ENCODE peak calls at places on chromosomes 12 and 14, in seven cellular contexts. G, P, Z, C, T, D and K are unnamed samples.

GRCh38 chr12:120132863-120133385 is 16.4 kb upstream of the RAB35 start:
- ATAC-seq in G (no peak), P (no peak), Z (no peak), C (no peak), T (no peak), D (no peak), K (no peak)

GRCh38 chr14:94768521-94769412 is 1.1 kb downstream of the GSC start:
- ATAC-seq in G (no peak), P (no peak), Z (peak), C (peak), T (peak), D (no peak), K (no peak)

GRCh38 chr12:20596036-20596435 is 99.1 kb upstream of the SLCO1C1 start:
- ATAC-seq in G (no peak), P (no peak), Z (no peak), C (no peak), T (no peak), D (no peak), K (no peak)

GRCh38 chr14:41824441-41824840 is 217.8 kb downstream of the LRFN5 start:
- ATAC-seq in G (no peak), P (no peak), Z (no peak), C (no peak), T (no peak), D (no peak), K (no peak)

GRCh38 chr12:69065804-69066203 is 132.8 kb upstream of the CPM start:
- ATAC-seq in G (no peak), P (peak), Z (no peak), C (no peak), T (no peak), D (no peak), K (no peak)

GRCh38 chr12:18907793-18908580 is 170.1 kb downstream of the CAPZA3 start:
- ATAC-seq in G (no peak), P (peak), Z (no peak), C (no peak), T (no peak), D (no peak), K (no peak)

GRCh38 chr12:2003676-2004112 is 563 bp downstream of the DCP1B start:
- ATAC-seq in G (no peak), P (peak), Z (peak), C (peak), T (peak), D (peak), K (peak)

GRCh38 chr12:7005288-7005687 is 13.0 kb downstream of the LPCAT3 start:
- ATAC-seq in G (no peak), P (peak), Z (no peak), C (no peak), T (no peak), D (no peak), K (no peak)

GRCh38 chr12:26434299-26434915 is 239.0 kb downstream of the SSPN start:
- ATAC-seq in G (no peak), P (peak), Z (peak), C (peak), T (no peak), D (peak), K (peak)

GRCh38 chr12:6643569-6644256 is 3.5 kb downstream of the ACRBP start:
- ATAC-seq in G (no peak), P (peak), Z (no peak), C (no peak), T (no peak), D (no peak), K (no peak)

GRCh38 chr14:94682061-94682516 is 69.9 kb downstream of the SERPINA3 start:
- ATAC-seq in G (no peak), P (no peak), Z (no peak), C (no peak), T (no peak), D (no peak), K (no peak)

GRCh38 chr14:19993438-19993837 is 8.5 kb upstream of the OR4Q2 start:
- ATAC-seq in G (no peak), P (no peak), Z (no peak), C (no peak), T (no peak), D (no peak), K (no peak)

GRCh38 chr12:12776261-12776660 is 9.2 kb upstream of the APOLD1 start:
- ATAC-seq in G (no peak), P (no peak), Z (no peak), C (peak), T (no peak), D (peak), K (no peak)

GRCh38 chr14:49420201-49420600 is 166.0 kb downstream of the RPS29 start:
- ATAC-seq in G (no peak), P (no peak), Z (no peak), C (no peak), T (peak), D (no peak), K (no peak)

GRCh38 chr14:91780452-91780851 is 48.6 kb upstream of the CATSPERB start:
- ATAC-seq in G (no peak), P (no peak), Z (no peak), C (peak), T (no peak), D (no peak), K (no peak)

GRCh38 chr14:38989917-38990546 is 113.0 kb downstream of the SEC23A start:
- ATAC-seq in G (no peak), P (no peak), Z (no peak), C (no peak), T (no peak), D (no peak), K (no peak)

GRCh38 chr12:69000540-69001243 is 67.7 kb upstream of the CPM start:
- ATAC-seq in G (no peak), P (peak), Z (no peak), C (no peak), T (no peak), D (no peak), K (no peak)

GRCh38 chr12:13189254-13189653 is 7.3 kb upstream of the EMP1 start:
- ATAC-seq in G (peak), P (no peak), Z (no peak), C (peak), T (no peak), D (peak), K (no peak)

GRCh38 chr14:64684091-64684490 is 20.1 kb upstream of the PLEKHG3 start:
- ATAC-seq in G (no peak), P (no peak), Z (no peak), C (peak), T (no peak), D (no peak), K (no peak)

GRCh38 chr12:6866920-6867406 is 368 bp upstream of the TPI1 start:
- ATAC-seq in G (peak), P (peak), Z (peak), C (peak), T (peak), D (peak), K (peak)

GRCh38 chr14:89337912-89338311 is 79.1 kb downstream of the FOXN3 start:
- ATAC-seq in G (no peak), P (peak), Z (no peak), C (peak), T (no peak), D (no peak), K (no peak)

GRCh38 chr12:90958995-90959394 is 4.0 kb upstream of the CCER1 start:
- ATAC-seq in G (no peak), P (peak), Z (no peak), C (no peak), T (no peak), D (no peak), K (peak)

GRCh38 chr12:108468149-108468968 is 46.7 kb upstream of the FICD start:
- ATAC-seq in G (no peak), P (peak), Z (peak), C (no peak), T (no peak), D (no peak), K (no peak)

GRCh38 chr12:120453060-120453761 is 7.0 kb downstream of the GATC start:
- ATAC-seq in G (no peak), P (no peak), Z (no peak), C (peak), T (no peak), D (no peak), K (no peak)

GRCh38 chr12:5262450-5262849 is 169.5 kb upstream of the NTF3 start:
- ATAC-seq in G (no peak), P (no peak), Z (no peak), C (no peak), T (no peak), D (no peak), K (no peak)

GRCh38 chr14:44854114-44854513 is 107.6 kb downstream of the KLHL28 start:
- ATAC-seq in G (no peak), P (no peak), Z (no peak), C (no peak), T (no peak), D (no peak), K (no peak)

GRCh38 chr12:8088574-8088973 is 6.5 kb downstream of the NECAP1 start:
- ATAC-seq in G (no peak), P (no peak), Z (no peak), C (peak), T (peak), D (no peak), K (no peak)